ENCODE peak calls at places on chromosome 4, in four cellular contexts. One of them, this sample, is unnamed.

GRCh38 chr4:128686032-128686465 is 123.5 kb upstream of the JADE1 start:
- DNase-seq in caudate nucleus: no peak
- DNase-seq in naive thymus-derived CD8-positive, alpha-beta T cell: no peak
- DNase-seq in KBM-7: peak; percentile 69
- DNase-seq in this sample: peak; percentile 84

GRCh38 chr4:72525938-72526337 is 43.1 kb downstream of the ADAMTS3 start:
- DNase-seq in caudate nucleus: no peak
- DNase-seq in naive thymus-derived CD8-positive, alpha-beta T cell: no peak
- DNase-seq in KBM-7: no peak
- DNase-seq in this sample: no peak

GRCh38 chr4:86594559-86595425 is 677 bp downstream of the PTPN13 start:
- DNase-seq in caudate nucleus: peak; percentile 27
- DNase-seq in naive thymus-derived CD8-positive, alpha-beta T cell: no peak
- DNase-seq in KBM-7: peak; percentile 91
- DNase-seq in this sample: peak; percentile 87

GRCh38 chr4:31379364-31379763 is 659.2 kb downstream of the PCDH7 start:
- DNase-seq in caudate nucleus: no peak
- DNase-seq in naive thymus-derived CD8-positive, alpha-beta T cell: no peak
- DNase-seq in KBM-7: no peak
- DNase-seq in this sample: no peak

GRCh38 chr4:83644677-83645639 is 109.0 kb downstream of the GPAT3 start:
- DNase-seq in caudate nucleus: no peak
- DNase-seq in naive thymus-derived CD8-positive, alpha-beta T cell: peak; percentile 10
- DNase-seq in KBM-7: peak; percentile 75
- DNase-seq in this sample: peak; percentile 82

GRCh38 chr4:136687596-136687995 is 844.7 kb downstream of the PCDH18 start:
- DNase-seq in caudate nucleus: no peak
- DNase-seq in naive thymus-derived CD8-positive, alpha-beta T cell: no peak
- DNase-seq in KBM-7: no peak
- DNase-seq in this sample: no peak

GRCh38 chr4:56803473-56803872 is 18.0 kb downstream of the SPINK2 start:
- DNase-seq in caudate nucleus: no peak
- DNase-seq in naive thymus-derived CD8-positive, alpha-beta T cell: no peak
- DNase-seq in KBM-7: peak; percentile 96
- DNase-seq in this sample: peak; percentile 58

GRCh38 chr4:119087121-119087520 is 48.5 kb upstream of the MYOZ2 start:
- DNase-seq in caudate nucleus: no peak
- DNase-seq in naive thymus-derived CD8-positive, alpha-beta T cell: no peak
- DNase-seq in KBM-7: no peak
- DNase-seq in this sample: no peak

GRCh38 chr4:168609369-168609768 is 112.5 kb downstream of the PALLD start:
- DNase-seq in caudate nucleus: no peak
- DNase-seq in naive thymus-derived CD8-positive, alpha-beta T cell: no peak
- DNase-seq in KBM-7: no peak
- DNase-seq in this sample: no peak

GRCh38 chr4:167233523-167234387 is 539 bp downstream of the SPOCK3 start:
- DNase-seq in caudate nucleus: peak; percentile 40
- DNase-seq in naive thymus-derived CD8-positive, alpha-beta T cell: no peak
- DNase-seq in KBM-7: peak; percentile 29
- DNase-seq in this sample: peak; percentile 43

GRCh38 chr4:160835789-160836188 is 1328.0 kb downstream of the FSTL5 start:
- DNase-seq in caudate nucleus: no peak
- DNase-seq in naive thymus-derived CD8-positive, alpha-beta T cell: no peak
- DNase-seq in KBM-7: no peak
- DNase-seq in this sample: no peak

This sample was measured in OCI-M1.